ENCODE peak calls at places on chromosome 10, in six cellular contexts. S is OCI-LY7, X is Panc1, Q is A549, Y is prostate gland, F is mucosa of descending colon. E is an unnamed sample.
A peak's percentile ranks its signal among the peaks of the same experiment; 100 is the strongest.

GRCh38 chr10:125206618-125207017 is 46.3 kb upstream of the CTBP2 start:
- DNase-seq in Y (no peak), F (no peak), S (no peak), X (no peak), Q (no peak), E (no peak)

GRCh38 chr10:132486539-132487121 is 51.0 kb upstream of the INPP5A start:
- DNase-seq in Q (no peak), S (no peak), Y (no peak), F (no peak), X (no peak), E (peak; percentile 35)

GRCh38 chr10:33617381-33617780 is 282.9 kb upstream of the NRP1 start:
- DNase-seq in Q (no peak), S (no peak), F (no peak), X (no peak), Y (no peak), E (no peak)

GRCh38 chr10:106866244-106866845 is 298.2 kb downstream of the SORCS1 start:
- DNase-seq in Y (no peak), S (no peak), X (no peak), F (no peak), Q (no peak), E (no peak)

GRCh38 chr10:99977916-99978315 is 31.8 kb downstream of the DNMBP start:
- DNase-seq in Y (no peak), Q (no peak), S (no peak), X (no peak), F (no peak), E (no peak)

GRCh38 chr10:79289801-79290200 is 57.5 kb upstream of the PPIF start:
- DNase-seq in F (peak; percentile 64), Y (no peak), X (no peak), S (no peak), Q (no peak), E (no peak)

GRCh38 chr10:45419673-45420020 is 45.6 kb downstream of the ALOX5 start:
- DNase-seq in Y (no peak), S (no peak), F (no peak), Q (no peak), X (no peak), E (peak; percentile 71)

GRCh38 chr10:33732176-33733025 is 397.9 kb upstream of the NRP1 start:
- DNase-seq in Q (no peak), X (no peak), S (no peak), F (no peak), Y (no peak), E (no peak)

GRCh38 chr10:17744395-17744841 is 7.6 kb upstream of the TMEM236 start:
- DNase-seq in S (peak; percentile 25), Q (no peak), Y (no peak), X (no peak), F (no peak), E (no peak)

GRCh38 chr10:69929575-69929974 is 123.1 kb upstream of the MACROH2A2 start:
- DNase-seq in X (no peak), F (no peak), Q (no peak), S (no peak), Y (no peak), E (no peak)

GRCh38 chr10:111023060-111023459 is 53.8 kb upstream of the ADRA2A start:
- DNase-seq in S (no peak), X (no peak), F (no peak), Y (no peak), Q (no peak), E (no peak)

GRCh38 chr10:818526-819220 is 112.8 kb downstream of the LARP4B start:
- DNase-seq in F (no peak), X (no peak), Y (no peak), S (no peak), Q (no peak), E (no peak)

GRCh38 chr10:34655286-34656170 is 159.6 kb downstream of the PARD3 start:
- DNase-seq in F (no peak), X (peak; percentile 56), S (peak; percentile 59), Q (peak; percentile 78), Y (peak; percentile 54), E (no peak)

GRCh38 chr10:121627810-121628209 is 29.6 kb upstream of the FGFR2 start:
- DNase-seq in Y (peak; percentile 79), F (no peak), Q (no peak), X (no peak), S (no peak), E (no peak)

GRCh38 chr10:86288695-86289576 is 77.7 kb downstream of the GRID1 start:
- DNase-seq in F (no peak), S (no peak), X (no peak), Q (no peak), Y (no peak), E (no peak)

GRCh38 chr10:86291616-86292340 is 74.8 kb downstream of the GRID1 start:
- DNase-seq in F (no peak), S (no peak), Q (no peak), Y (no peak), X (no peak), E (no peak)

GRCh38 chr10:86292462-86293322 is 73.9 kb downstream of the GRID1 start:
- DNase-seq in X (no peak), Q (no peak), S (no peak), F (no peak), Y (no peak), E (peak; percentile 54)

GRCh38 chr10:86289577-86289868 is 77.1 kb downstream of the GRID1 start:
- DNase-seq in S (no peak), Q (no peak), Y (no peak), X (no peak), F (no peak), E (no peak)

DNA sequence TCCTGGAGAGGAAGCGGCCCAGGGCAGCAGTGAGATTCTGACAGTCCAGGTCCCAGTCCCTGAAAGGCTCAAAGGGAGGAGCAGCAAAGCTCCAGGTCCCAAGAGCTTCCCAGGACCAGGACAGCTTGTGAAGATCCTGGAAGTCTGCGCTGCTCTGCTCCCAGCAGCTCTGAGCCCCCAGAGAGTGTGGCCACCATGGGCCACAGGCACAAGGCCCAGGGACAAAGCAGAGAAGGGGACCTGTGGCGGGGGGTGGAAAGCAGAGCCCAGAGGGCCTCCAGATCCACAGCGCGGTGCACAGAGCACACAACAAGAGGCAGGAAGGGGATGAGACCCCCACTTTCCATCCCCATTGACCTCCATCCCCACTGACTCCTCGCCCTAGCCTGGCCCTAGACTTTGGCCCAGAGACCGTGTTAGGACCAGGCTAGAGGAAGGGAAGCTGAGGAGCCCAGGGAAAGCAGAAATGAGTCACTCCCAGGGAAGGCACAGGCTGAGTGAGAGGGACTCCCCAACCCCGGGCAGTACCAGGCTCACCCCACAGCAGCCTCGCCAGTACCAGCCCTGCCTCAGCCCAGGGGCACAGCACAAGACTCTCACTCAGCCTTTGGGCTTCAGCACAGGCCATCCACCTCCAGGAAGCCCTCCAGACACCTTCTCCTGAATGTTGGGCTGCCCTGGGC is 75.5 kb downstream of the GRID1 start:
- DNase-seq in X (no peak), Q (no peak), F (no peak), Y (no peak), S (no peak), E (no peak)
- H3K4me1 ChIP-seq in X (no peaks in the 10 kb centered on the region), Q (no peaks in the 10 kb centered on the region), F (no peaks in the 10 kb centered on the region), Y (no peaks in the 10 kb centered on the region), S (peaks cover 6% of the 10 kb centered on the region), E (no peaks in the 10 kb centered on the region)

GRCh38 chr10:71838264-71839211 is 12.5 kb downstream of the PSAP start:
- DNase-seq in F (no peak), S (no peak), X (no peak), Y (no peak), Q (peak; percentile 36), E (no peak)
- H3K4me1 ChIP-seq in F (peaks cover 40% of the 10 kb centered on the region), S (peaks cover 92% of the 10 kb centered on the region), X (peaks cover 97% of the 10 kb centered on the region), Y (peaks cover 14% of the 10 kb centered on the region), Q (peaks cover 76% of the 10 kb centered on the region), E (peaks cover 39% of the 10 kb centered on the region)

GRCh38 chr10:114478281-114478680 is 74.0 kb upstream of the AFAP1L2 start:
- DNase-seq in S (no peak), F (no peak), Q (no peak), Y (no peak), X (no peak), E (no peak)
- H3K4me1 ChIP-seq in S (peaks cover 5% of the 10 kb centered on the region), F (peaks cover 9% of the 10 kb centered on the region), Q (no peaks in the 10 kb centered on the region), Y (no peaks in the 10 kb centered on the region), X (peaks cover 4% of the 10 kb centered on the region), E (peaks cover 16% of the 10 kb centered on the region)

GRCh38 chr10:92855560-92855959 is 7.2 kb downstream of the EXOC6 start:
- DNase-seq in S (no peak), F (no peak), Q (no peak), X (no peak), Y (no peak), E (no peak)
- H3K4me1 ChIP-seq in S (no peaks in the 10 kb centered on the region), F (no peaks in the 10 kb centered on the region), Q (no peaks in the 10 kb centered on the region), X (no peaks in the 10 kb centered on the region), Y (no peaks in the 10 kb centered on the region), E (no peaks in the 10 kb centered on the region)

E was measured in right cardiac atrium.